ENCODE peak calls at places on chromosomes 5 and 9, in four cellular contexts. Y is A549, P is WTC11, C is K562. J is an unnamed sample.

GRCh38 chr9:124282442-124283231 is 24.9 kb downstream of the NEK6 start:
- DNase-seq in C (peak; percentile 77), Y (no peak), P (no peak), J (peak; percentile 62)

GRCh38 chr5:138274189-138274853 is at the start of gene GFRA3:
- DNase-seq in Y (no peak), P (peak; percentile 51), C (peak; percentile 30), J (no peak)

GRCh38 chr5:145988993-145989392 is 52.6 kb downstream of the SH3RF2 start:
- DNase-seq in Y (no peak), C (no peak), P (no peak), J (no peak)

GRCh38 chr9:137872296-137872695 is 5.3 kb upstream of the CACNA1B start:
- DNase-seq in Y (no peak), C (no peak), P (no peak), J (no peak)

GRCh38 chr5:126023894-126024575 is 399.2 kb upstream of the GRAMD2B start:
- DNase-seq in C (no peak), Y (no peak), P (no peak), J (no peak)

GRCh38 chr5:40260351-40260750 is 419.4 kb upstream of the PTGER4 start:
- DNase-seq in C (no peak), Y (no peak), P (no peak), J (no peak)

GRCh38 chr9:121876658-121877271 is 216.3 kb downstream of the TTLL11 start:
- DNase-seq in C (no peak), Y (no peak), P (no peak), J (no peak)

GRCh38 chr9:121780177-121780576 is 128.7 kb downstream of the DAB2IP start:
- DNase-seq in C (no peak), P (no peak), Y (no peak), J (no peak)

GRCh38 chr5:60701317-60701988 is 1.5 kb upstream of the DEPDC1B start:
- DNase-seq in P (no peak), C (peak; percentile 47), Y (no peak), J (no peak)

GRCh38 chr9:79134654-79135053 is 437.1 kb upstream of the TLE4 start:
- DNase-seq in Y (no peak), P (peak; percentile 52), C (no peak), J (no peak)

GRCh38 chr9:10678790-10679189 is 66.0 kb upstream of the PTPRD start:
- DNase-seq in P (no peak), C (no peak), Y (no peak), J (no peak)

GRCh38 chr5:61228691-61229280 is 66.5 kb upstream of the SMIM15 start:
- DNase-seq in Y (no peak), P (no peak), C (peak; percentile 3), J (no peak)

GRCh38 chr9:72478993-72479392 is 42.4 kb upstream of the TMC1 start:
- DNase-seq in P (no peak), C (no peak), Y (no peak), J (no peak)

GRCh38 chr5:74357827-74358226 is 282.7 kb downstream of the ENC1 start:
- DNase-seq in C (no peak), Y (no peak), P (no peak), J (no peak)

GRCh38 chr5:1152771-1153282 is 41.0 kb upstream of the SLC12A7 start:
- DNase-seq in C (no peak), P (no peak), Y (no peak), J (no peak)
- TF ChIP-seq NR3C1 in C (no peak), P (no peak), Y (no peak), J (no peak)

GRCh38 chr5:52360985-52361384 is 426.7 kb upstream of the ITGA1 start:
- DNase-seq in Y (no peak), C (no peak), P (no peak), J (no peak)

GRCh38 chr5:52359261-52359660 is 428.5 kb upstream of the ITGA1 start:
- DNase-seq in C (no peak), Y (no peak), P (no peak), J (no peak)

GRCh38 chr5:52356311-52356918 is 431.3 kb upstream of the ITGA1 start:
- DNase-seq in C (no peak), P (no peak), Y (no peak), J (no peak)
- TF ChIP-seq NR3C1 in C (no peak), P (no peak), Y (no peak), J (no peak)

DNA sequence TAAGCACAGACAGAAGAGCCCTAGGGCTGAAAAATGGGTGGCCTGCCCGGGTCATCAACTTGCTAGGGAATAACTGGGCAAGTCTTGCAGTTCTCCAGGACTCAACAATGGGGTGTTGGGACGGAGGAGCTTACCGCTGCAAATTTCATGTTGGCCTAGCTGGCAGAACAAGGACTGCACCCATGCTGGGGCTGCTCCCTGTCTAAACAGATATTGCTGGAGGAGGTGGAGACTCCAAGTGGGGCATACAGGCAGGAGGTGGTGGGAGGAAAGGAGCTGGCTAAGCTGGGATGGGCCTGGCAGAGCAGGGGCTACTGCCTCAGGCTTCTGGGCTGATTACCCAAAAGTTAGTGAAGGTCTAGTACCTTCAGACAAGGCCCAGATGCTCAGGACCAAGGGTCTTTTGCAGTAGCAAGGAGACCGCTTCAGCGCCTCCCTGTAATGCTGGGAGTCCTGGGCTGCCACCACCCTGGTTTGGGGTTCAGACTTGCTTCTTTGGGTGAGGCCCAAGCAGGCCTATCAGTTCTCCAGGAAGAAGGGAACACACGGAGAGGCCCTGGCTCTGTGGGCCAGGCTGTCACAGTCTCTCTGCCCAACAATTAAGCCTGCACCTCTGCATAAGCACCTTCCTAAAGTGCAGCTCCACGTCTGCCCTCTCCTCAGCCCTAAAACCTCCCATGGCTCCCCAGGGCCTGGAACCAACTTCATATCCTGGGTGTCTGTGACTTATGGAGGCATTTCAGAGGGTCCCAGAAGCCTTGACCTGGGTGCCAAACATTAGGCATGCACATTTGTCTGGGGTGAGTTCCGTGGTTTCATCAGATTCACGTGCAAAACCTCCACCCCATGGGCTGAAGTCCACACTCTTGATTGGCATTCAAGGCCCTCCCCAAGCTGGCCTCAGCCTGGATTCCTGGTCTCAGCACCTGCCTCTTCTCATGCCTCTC is 24.2 kb upstream of the KIF12 start:
- DNase-seq in Y (no peak), P (no peak), C (no peak), J (peak; percentile 58)
- TF ChIP-seq NR3C1 in Y (no peak), P (no peak), C (no peak), J (no peak)

GRCh38 chr9:6739218-6739617 is 18.6 kb upstream of the KDM4C start:
- DNase-seq in Y (peak; percentile 36), C (peak; percentile 17), P (no peak), J (peak; percentile 39)
- TF ChIP-seq NR3C1 in Y (no peak), C (no peak), P (no peak), J (no peak)

DNA sequence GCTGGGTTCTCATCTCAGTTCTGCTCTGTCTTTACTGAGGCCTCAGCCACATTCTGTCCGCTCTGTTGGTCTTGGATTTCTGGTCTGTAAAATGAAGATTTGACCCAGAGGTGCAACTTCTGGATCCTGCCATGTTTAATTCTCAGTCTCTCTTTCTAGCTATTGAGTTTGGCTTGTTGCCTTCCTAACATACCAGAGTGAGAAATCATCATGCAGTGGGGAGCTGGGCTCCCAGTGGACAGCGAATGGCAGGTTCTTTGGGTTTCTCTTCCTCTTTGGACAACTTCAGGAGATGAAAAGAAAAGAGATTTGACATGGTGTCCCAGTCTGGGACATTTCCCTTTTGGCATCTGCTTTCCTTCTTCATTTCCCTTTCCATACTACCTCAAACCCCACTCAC is 334.7 kb downstream of the ACTL7B start:
- DNase-seq in Y (no peak), C (no peak), P (no peak), J (no peak)
- TF ChIP-seq NR3C1 in Y (no peak), C (no peak), P (no peak), J (no peak)

DNA sequence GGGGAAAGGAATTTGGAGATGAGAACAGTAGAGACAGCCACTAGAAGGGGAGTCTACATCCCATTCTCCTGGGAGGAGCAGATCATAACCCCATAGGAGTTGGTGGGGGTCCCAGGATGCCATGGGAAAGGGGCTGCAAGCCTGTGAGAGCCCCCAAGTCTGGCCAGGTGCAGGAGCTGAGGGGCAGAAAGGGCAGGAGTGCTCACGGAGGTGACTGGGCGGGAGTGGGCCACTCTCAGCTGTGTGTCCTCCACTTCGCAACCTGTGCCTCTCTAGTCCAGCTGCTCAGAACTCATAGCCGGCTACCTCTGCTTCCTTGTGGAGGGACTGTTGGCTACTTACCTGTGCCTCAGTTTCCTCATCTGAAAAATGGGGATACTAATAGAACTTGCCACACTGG is 263.9 kb downstream of the FSTL4 start:
- DNase-seq in C (no peak), Y (no peak), P (no peak), J (no peak)
- TF ChIP-seq NR3C1 in C (no peak), Y (no peak), P (no peak), J (no peak)

GRCh38 chr9:127568971-127569818 is 42.9 kb upstream of the STXBP1 start:
- DNase-seq in P (peak; percentile 77), C (peak; percentile 86), Y (peak; percentile 73), J (peak; percentile 55)

GRCh38 chr9:127570533-127571111 is 41.5 kb upstream of the STXBP1 start:
- DNase-seq in P (no peak), C (no peak), Y (no peak), J (no peak)

GRCh38 chr9:127568618-127568970 is 43.5 kb upstream of the STXBP1 start:
- DNase-seq in Y (no peak), C (peak; percentile 28), P (no peak), J (no peak)

GRCh38 chr9:127567898-127568617 is 44.0 kb upstream of the STXBP1 start:
- DNase-seq in C (peak; percentile 50), P (peak; percentile 57), Y (no peak), J (no peak)

DNA sequence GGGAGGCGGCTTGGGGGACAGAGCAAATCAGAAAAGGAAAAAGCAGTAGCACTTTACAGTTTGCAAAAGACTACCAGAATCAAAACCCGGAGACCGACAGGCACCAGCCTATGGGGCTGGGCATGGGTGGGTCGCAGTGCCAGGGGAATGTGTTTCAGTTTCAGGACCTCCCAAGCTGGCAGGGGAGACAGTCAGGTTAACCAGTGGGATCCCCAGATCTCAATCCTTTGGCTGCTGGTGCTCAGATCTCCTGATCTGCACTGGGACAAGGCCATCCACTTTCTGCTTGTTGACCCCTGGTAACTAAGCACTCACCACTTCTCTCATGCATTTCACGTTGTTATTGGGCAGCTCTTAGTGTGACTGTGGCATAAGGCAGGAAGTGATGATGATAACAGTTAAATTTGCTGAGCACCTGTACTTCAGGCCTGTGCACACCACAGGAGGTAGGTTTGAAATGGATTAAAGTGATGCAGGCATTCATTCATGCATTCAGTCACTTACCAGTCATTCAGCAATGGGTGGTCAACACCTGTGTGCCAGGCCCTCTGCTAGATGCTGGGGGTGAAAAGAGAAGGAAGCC is 42.2 kb upstream of the STXBP1 start:
- DNase-seq in P (no peak), Y (no peak), C (no peak), J (no peak)
- TF ChIP-seq NR3C1 in P (no peak), Y (no peak), C (no peak), J (no peak)

GRCh38 chr5:106290841-106291240 is 1379.9 kb downstream of the EFNA5 start:
- DNase-seq in C (no peak), P (no peak), Y (no peak), J (no peak)

GRCh38 chr5:106292654-106293053 is 1378.1 kb downstream of the EFNA5 start:
- DNase-seq in C (no peak), Y (no peak), P (no peak), J (no peak)

DNA sequence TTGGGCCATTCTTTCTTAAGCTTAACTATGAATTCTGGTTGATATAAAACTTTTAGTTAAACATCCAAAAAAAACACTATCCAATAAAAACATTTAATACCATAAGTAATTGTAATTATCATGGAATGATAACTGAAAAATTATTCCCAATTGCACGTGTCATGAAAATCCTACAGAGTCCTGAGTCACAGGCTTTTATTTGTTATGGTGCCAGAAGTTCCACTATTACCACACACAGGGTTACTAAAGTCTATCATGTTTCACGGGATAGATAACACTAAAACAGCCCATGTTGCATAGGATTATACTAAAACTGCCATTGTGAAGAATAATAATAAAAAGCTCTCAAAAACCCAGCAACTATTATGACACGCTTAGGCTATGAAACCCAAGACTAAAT is 1381.8 kb downstream of the EFNA5 start:
- DNase-seq in C (no peak), P (no peak), Y (no peak), J (no peak)
- TF ChIP-seq NR3C1 in C (no peak), P (no peak), Y (no peak), J (no peak)